ENCODE peak calls at places on chromosomes 7 and 10, in ten cellular contexts. One of them, this sample, is unnamed.
A peak's percentile ranks its signal among the peaks of the same experiment; 100 is the strongest.

GRCh38 chr7:94632338-94633024 is 23.5 kb downstream of the SGCE start:
- DNase-seq in caudate nucleus: no peak
- DNase-seq in AG08396: peak; percentile 32
- DNase-seq in endothelial cell of umbilical vein: peak; percentile 84
- DNase-seq in germinal center: no peak
- DNase-seq in LoVo: no peak
- DNase-seq in HS-5: peak; percentile 55
- DNase-seq in fibroblast of lung: peak; percentile 79
- DNase-seq in stimulated activated CD4-positive, alpha-beta T cell treated with anti-CD3 and anti-CD28 coated beads, Interleukin-2, amount 100 ng/mL, for 24 hours: no peak
- DNase-seq in GM23248: peak; percentile 71
- DNase-seq in this sample: no peak

GRCh38 chr10:11178606-11179221 is 161.0 kb downstream of the CELF2 start:
- DNase-seq in germinal center: peak; percentile 68
- DNase-seq in GM23248: no peak
- DNase-seq in caudate nucleus: peak; percentile 26
- DNase-seq in AG08396: peak; percentile 46
- DNase-seq in stimulated activated CD4-positive, alpha-beta T cell treated with anti-CD3 and anti-CD28 coated beads, Interleukin-2, amount 100 ng/mL, for 24 hours: peak; percentile 76
- DNase-seq in HS-5: no peak
- DNase-seq in fibroblast of lung: peak; percentile 56
- DNase-seq in endothelial cell of umbilical vein: peak; percentile 49
- DNase-seq in LoVo: no peak
- DNase-seq in this sample: no peak

GRCh38 chr10:103706760-103707159 is 148.6 kb downstream of the SH3PXD2A start:
- DNase-seq in germinal center: no peak
- DNase-seq in GM23248: no peak
- DNase-seq in endothelial cell of umbilical vein: no peak
- DNase-seq in fibroblast of lung: no peak
- DNase-seq in LoVo: no peak
- DNase-seq in caudate nucleus: no peak
- DNase-seq in HS-5: no peak
- DNase-seq in AG08396: no peak
- DNase-seq in stimulated activated CD4-positive, alpha-beta T cell treated with anti-CD3 and anti-CD28 coated beads, Interleukin-2, amount 100 ng/mL, for 24 hours: no peak
- DNase-seq in this sample: no peak

GRCh38 chr10:119812684-119813083 is 60.0 kb downstream of the MCMBP start:
- DNase-seq in stimulated activated CD4-positive, alpha-beta T cell treated with anti-CD3 and anti-CD28 coated beads, Interleukin-2, amount 100 ng/mL, for 24 hours: no peak
- DNase-seq in caudate nucleus: no peak
- DNase-seq in endothelial cell of umbilical vein: peak; percentile 64
- DNase-seq in GM23248: no peak
- DNase-seq in LoVo: no peak
- DNase-seq in AG08396: no peak
- DNase-seq in fibroblast of lung: no peak
- DNase-seq in HS-5: no peak
- DNase-seq in germinal center: no peak
- DNase-seq in this sample: no peak

GRCh38 chr10:125768217-125768616 is 7.4 kb downstream of the MMP21 start:
- DNase-seq in germinal center: no peak
- DNase-seq in LoVo: no peak
- DNase-seq in stimulated activated CD4-positive, alpha-beta T cell treated with anti-CD3 and anti-CD28 coated beads, Interleukin-2, amount 100 ng/mL, for 24 hours: no peak
- DNase-seq in AG08396: peak; percentile 43
- DNase-seq in caudate nucleus: no peak
- DNase-seq in fibroblast of lung: peak; percentile 49
- DNase-seq in HS-5: no peak
- DNase-seq in endothelial cell of umbilical vein: no peak
- DNase-seq in GM23248: peak; percentile 36
- DNase-seq in this sample: no peak

GRCh38 chr7:36390199-36391090 is 783 bp downstream of the ANLN start:
- DNase-seq in AG08396: peak; percentile 92
- DNase-seq in HS-5: peak; percentile 73
- DNase-seq in stimulated activated CD4-positive, alpha-beta T cell treated with anti-CD3 and anti-CD28 coated beads, Interleukin-2, amount 100 ng/mL, for 24 hours: peak; percentile 80
- DNase-seq in fibroblast of lung: peak; percentile 86
- DNase-seq in GM23248: peak; percentile 96
- DNase-seq in germinal center: peak; percentile 33
- DNase-seq in endothelial cell of umbilical vein: peak; percentile 88
- DNase-seq in caudate nucleus: no peak
- DNase-seq in LoVo: peak; percentile 96
- DNase-seq in this sample: no peak

GRCh38 chr7:115662120-115662519 is 368.4 kb downstream of the TFEC start:
- DNase-seq in endothelial cell of umbilical vein: no peak
- DNase-seq in GM23248: peak; percentile 54
- DNase-seq in fibroblast of lung: no peak
- DNase-seq in HS-5: peak; percentile 49
- DNase-seq in stimulated activated CD4-positive, alpha-beta T cell treated with anti-CD3 and anti-CD28 coated beads, Interleukin-2, amount 100 ng/mL, for 24 hours: no peak
- DNase-seq in AG08396: no peak
- DNase-seq in LoVo: no peak
- DNase-seq in caudate nucleus: no peak
- DNase-seq in germinal center: no peak
- DNase-seq in this sample: no peak

GRCh38 chr7:100654908-100655831 is 1.1 kb downstream of the ACTL6B start:
- DNase-seq in LoVo: no peak
- DNase-seq in stimulated activated CD4-positive, alpha-beta T cell treated with anti-CD3 and anti-CD28 coated beads, Interleukin-2, amount 100 ng/mL, for 24 hours: no peak
- DNase-seq in AG08396: no peak
- DNase-seq in germinal center: no peak
- DNase-seq in GM23248: no peak
- DNase-seq in endothelial cell of umbilical vein: no peak
- DNase-seq in fibroblast of lung: no peak
- DNase-seq in HS-5: no peak
- DNase-seq in caudate nucleus: no peak
- DNase-seq in this sample: no peak

GRCh38 chr10:21813944-21814343 is 189.6 kb downstream of the DNAJC1 start:
- DNase-seq in germinal center: peak; percentile 11
- DNase-seq in AG08396: no peak
- DNase-seq in GM23248: no peak
- DNase-seq in caudate nucleus: no peak
- DNase-seq in LoVo: no peak
- DNase-seq in HS-5: no peak
- DNase-seq in fibroblast of lung: no peak
- DNase-seq in stimulated activated CD4-positive, alpha-beta T cell treated with anti-CD3 and anti-CD28 coated beads, Interleukin-2, amount 100 ng/mL, for 24 hours: no peak
- DNase-seq in endothelial cell of umbilical vein: no peak
- DNase-seq in this sample: no peak

GRCh38 chr7:120860151-120860550 is 2.2 kb upstream of the TSPAN12 start:
- DNase-seq in caudate nucleus: no peak
- DNase-seq in germinal center: no peak
- DNase-seq in HS-5: no peak
- DNase-seq in stimulated activated CD4-positive, alpha-beta T cell treated with anti-CD3 and anti-CD28 coated beads, Interleukin-2, amount 100 ng/mL, for 24 hours: no peak
- DNase-seq in LoVo: no peak
- DNase-seq in fibroblast of lung: no peak
- DNase-seq in AG08396: no peak
- DNase-seq in endothelial cell of umbilical vein: no peak
- DNase-seq in GM23248: no peak
- DNase-seq in this sample: no peak

GRCh38 chr7:51019231-51019844 is 236.6 kb upstream of the GRB10 start:
- DNase-seq in caudate nucleus: no peak
- DNase-seq in endothelial cell of umbilical vein: no peak
- DNase-seq in AG08396: no peak
- DNase-seq in fibroblast of lung: peak; percentile 67
- DNase-seq in GM23248: peak; percentile 62
- DNase-seq in germinal center: no peak
- DNase-seq in HS-5: peak; percentile 52
- DNase-seq in stimulated activated CD4-positive, alpha-beta T cell treated with anti-CD3 and anti-CD28 coated beads, Interleukin-2, amount 100 ng/mL, for 24 hours: no peak
- DNase-seq in LoVo: no peak
- DNase-seq in this sample: no peak

GRCh38 chr10:79468841-79469585 is 23.6 kb upstream of the ZCCHC24 start:
- DNase-seq in HS-5: no peak
- DNase-seq in AG08396: no peak
- DNase-seq in GM23248: no peak
- DNase-seq in fibroblast of lung: no peak
- DNase-seq in endothelial cell of umbilical vein: no peak
- DNase-seq in LoVo: no peak
- DNase-seq in caudate nucleus: no peak
- DNase-seq in germinal center: no peak
- DNase-seq in stimulated activated CD4-positive, alpha-beta T cell treated with anti-CD3 and anti-CD28 coated beads, Interleukin-2, amount 100 ng/mL, for 24 hours: no peak
- DNase-seq in this sample: no peak

GRCh38 chr7:36285276-36285675 is 104.4 kb upstream of the ANLN start:
- DNase-seq in caudate nucleus: no peak
- DNase-seq in endothelial cell of umbilical vein: no peak
- DNase-seq in stimulated activated CD4-positive, alpha-beta T cell treated with anti-CD3 and anti-CD28 coated beads, Interleukin-2, amount 100 ng/mL, for 24 hours: no peak
- DNase-seq in AG08396: no peak
- DNase-seq in fibroblast of lung: no peak
- DNase-seq in GM23248: no peak
- DNase-seq in germinal center: no peak
- DNase-seq in HS-5: no peak
- DNase-seq in LoVo: no peak
- DNase-seq in this sample: no peak

GRCh38 chr7:151539055-151539714 is 19.5 kb upstream of the RHEB start:
- DNase-seq in germinal center: no peak
- DNase-seq in endothelial cell of umbilical vein: no peak
- DNase-seq in fibroblast of lung: no peak
- DNase-seq in caudate nucleus: no peak
- DNase-seq in LoVo: no peak
- DNase-seq in stimulated activated CD4-positive, alpha-beta T cell treated with anti-CD3 and anti-CD28 coated beads, Interleukin-2, amount 100 ng/mL, for 24 hours: no peak
- DNase-seq in GM23248: no peak
- DNase-seq in AG08396: peak; percentile 22
- DNase-seq in HS-5: no peak
- DNase-seq in this sample: peak; percentile 32

GRCh38 chr7:129948338-129948737 is 4.4 kb downstream of the UBE2H start:
- DNase-seq in stimulated activated CD4-positive, alpha-beta T cell treated with anti-CD3 and anti-CD28 coated beads, Interleukin-2, amount 100 ng/mL, for 24 hours: no peak
- DNase-seq in AG08396: no peak
- DNase-seq in LoVo: no peak
- DNase-seq in fibroblast of lung: no peak
- DNase-seq in germinal center: no peak
- DNase-seq in HS-5: no peak
- DNase-seq in endothelial cell of umbilical vein: no peak
- DNase-seq in caudate nucleus: no peak
- DNase-seq in GM23248: no peak
- DNase-seq in this sample: no peak

GRCh38 chr10:8986975-8987374 is 932.5 kb downstream of the GATA3 start:
- DNase-seq in AG08396: no peak
- DNase-seq in LoVo: no peak
- DNase-seq in germinal center: no peak
- DNase-seq in endothelial cell of umbilical vein: no peak
- DNase-seq in HS-5: no peak
- DNase-seq in GM23248: no peak
- DNase-seq in fibroblast of lung: no peak
- DNase-seq in stimulated activated CD4-positive, alpha-beta T cell treated with anti-CD3 and anti-CD28 coated beads, Interleukin-2, amount 100 ng/mL, for 24 hours: no peak
- DNase-seq in caudate nucleus: no peak
- DNase-seq in this sample: no peak

GRCh38 chr7:141300816-141301215 is 227.0 kb downstream of the TMEM178B start:
- DNase-seq in caudate nucleus: no peak
- DNase-seq in AG08396: no peak
- DNase-seq in GM23248: no peak
- DNase-seq in stimulated activated CD4-positive, alpha-beta T cell treated with anti-CD3 and anti-CD28 coated beads, Interleukin-2, amount 100 ng/mL, for 24 hours: no peak
- DNase-seq in HS-5: no peak
- DNase-seq in LoVo: no peak
- DNase-seq in endothelial cell of umbilical vein: no peak
- DNase-seq in fibroblast of lung: no peak
- DNase-seq in germinal center: no peak
- DNase-seq in this sample: no peak

This sample was measured in C1 segment of cervical spinal cord.